ENCODE peak calls at places on chromosomes 1 and 21, in seven cellular contexts. L, Z, W, I, P, Y and A are unnamed samples.

GRCh38 chr1:56719171-56719570 is 74.1 kb downstream of the PRKAA2 start:
- DNase-seq in P (no peak), Z (no peak), Y (no peak), I (no peak), L (no peak), W (no peak), A (no peak)

GRCh38 chr21:34617753-34618339 is 2.9 kb upstream of the RCAN1 start:
- DNase-seq in L (no peak), P (no peak), W (no peak), Y (no peak), I (no peak), Z (no peak), A (no peak)

GRCh38 chr1:43796111-43796581 is 88.8 kb downstream of the ST3GAL3 start:
- DNase-seq in Y (no peak), Z (no peak), P (no peak), I (no peak), L (no peak), W (no peak), A (no peak)

GRCh38 chr1:17606826-17607440 is 67.4 kb downstream of the ARHGEF10L start:
- DNase-seq in L (peak), I (no peak), P (peak), Z (peak), Y (peak), W (peak), A (peak)

GRCh38 chr1:95042286-95042685 is 30.5 kb downstream of the ALG14 start:
- DNase-seq in P (no peak), I (no peak), W (no peak), Z (no peak), L (no peak), Y (no peak), A (peak)

GRCh38 chr1:231057410-231057809 is 17.4 kb upstream of the FAM89A start:
- DNase-seq in W (no peak), L (no peak), I (no peak), Z (no peak), P (no peak), Y (no peak), A (no peak)

GRCh38 chr1:93980320-93980744 is 71.1 kb upstream of the GCLM start:
- DNase-seq in W (no peak), L (no peak), I (no peak), P (no peak), Z (no peak), Y (peak), A (no peak)

GRCh38 chr1:204837440-204838084 is 33.1 kb upstream of the NFASC start:
- DNase-seq in P (no peak), Z (peak), I (no peak), L (peak), W (no peak), Y (peak), A (peak)

GRCh38 chr1:112298558-112298957 is 97.5 kb upstream of the CTTNBP2NL start:
- DNase-seq in Z (peak), W (peak), L (no peak), Y (peak), I (peak), P (peak), A (no peak)

GRCh38 chr1:159891275-159892157 is 8.4 kb downstream of the CFAP45 start:
- DNase-seq in I (peak), P (peak), Y (peak), W (peak), Z (peak), L (peak), A (peak)

GRCh38 chr1:155124503-155125463 is 2.9 kb upstream of the EFNA1 start:
- DNase-seq in Z (peak), I (peak), Y (no peak), W (no peak), L (no peak), P (peak), A (no peak)

GRCh38 chr1:159977364-159978106 is 23.5 kb upstream of the SLAMF9 start:
- DNase-seq in P (no peak), Z (no peak), Y (no peak), L (no peak), W (no peak), I (no peak), A (no peak)

GRCh38 chr21:36491191-36491916 is 11.4 kb upstream of the CLDN14 start:
- DNase-seq in P (no peak), W (no peak), Y (no peak), Z (peak), L (no peak), I (no peak), A (no peak)

GRCh38 chr1:18948913-18949688 is 7.4 kb downstream of the IFFO2 start:
- DNase-seq in W (no peak), L (peak), P (peak), I (no peak), Y (no peak), Z (peak), A (peak)

GRCh38 chr1:18948048-18948912 is 8.2 kb downstream of the IFFO2 start:
- DNase-seq in Z (no peak), I (no peak), P (peak), Y (no peak), W (no peak), L (no peak), A (no peak)

GRCh38 chr1:18950415-18951026 is 6.0 kb downstream of the IFFO2 start:
- DNase-seq in I (no peak), L (peak), P (peak), Z (no peak), Y (no peak), W (peak), A (peak)

GRCh38 chr1:18951416-18951815 is 5.1 kb downstream of the IFFO2 start:
- DNase-seq in L (no peak), Y (no peak), W (no peak), Z (no peak), I (no peak), P (peak), A (no peak)

DNA sequence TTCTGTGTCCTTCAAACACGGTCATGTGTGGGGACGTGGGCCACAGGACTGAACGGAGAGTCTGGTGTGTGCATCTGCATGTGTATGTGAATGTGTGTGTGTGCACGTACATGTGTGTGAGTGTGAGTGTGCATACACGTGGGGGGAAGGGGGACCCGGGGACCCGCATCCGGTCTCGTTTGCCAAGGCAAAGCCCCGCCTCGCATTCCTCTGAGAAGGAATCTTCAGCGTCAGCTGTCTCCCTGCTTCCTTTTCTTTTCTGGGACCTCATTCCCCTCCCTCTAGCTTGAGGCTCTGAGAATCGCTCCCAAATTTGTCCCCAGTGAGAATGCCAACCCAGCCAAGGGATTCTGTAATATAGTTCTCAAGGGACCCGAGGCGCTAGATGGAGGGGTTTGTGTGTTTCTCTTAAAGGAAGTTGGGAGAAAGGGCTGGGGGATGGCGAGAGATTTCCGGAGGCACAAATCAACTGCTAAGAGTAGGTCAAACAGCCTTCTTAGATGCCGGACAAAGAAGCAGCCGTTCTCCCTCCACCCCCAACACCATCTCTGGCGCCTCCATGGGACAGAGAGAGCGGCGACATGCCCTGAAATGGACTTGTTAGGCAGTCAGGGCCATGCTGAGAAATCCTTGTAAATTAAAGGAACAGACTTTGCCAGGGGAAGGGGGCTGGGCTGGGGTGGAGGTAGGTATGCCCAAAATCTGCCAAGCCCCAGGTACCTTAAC is 6.6 kb downstream of the IFFO2 start:
- DNase-seq in P (peak), Z (no peak), I (no peak), L (no peak), W (no peak), Y (no peak), A (no peak)
- TF ChIP-seq CTCF in P (no peak), Z (no peak), I (no peak), L (peak), W (no peak), Y (no peak), A (no peak)

DNA sequence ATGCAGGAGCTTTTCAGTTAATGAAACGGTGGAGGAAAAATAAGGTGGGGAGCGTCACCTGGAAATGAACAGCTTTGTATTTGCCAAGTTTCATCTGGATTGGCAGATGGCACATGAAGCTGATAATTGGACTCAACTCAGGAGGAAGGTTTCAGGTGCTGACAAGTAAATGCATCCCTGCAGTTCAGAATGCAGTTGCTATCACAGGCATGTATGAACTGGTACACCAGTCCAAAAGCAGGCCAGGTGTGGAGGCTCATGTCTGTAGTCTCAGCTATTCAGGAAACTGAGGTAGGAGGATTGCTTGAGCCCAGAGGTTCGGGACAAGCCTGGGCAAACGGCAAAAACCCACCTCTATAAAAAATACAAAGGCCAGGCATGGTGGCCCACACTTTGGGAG is 15.5 kb downstream of the DEGS1 start:
- DNase-seq in I (no peak), Z (no peak), Y (no peak), L (no peak), W (no peak), P (no peak), A (no peak)
- H3K27ac ChIP-seq in I (no peak), Z (no peak), Y (no peak), L (no peak), W (no peak), P (no peak), A (no peak)

GRCh38 chr1:2315711-2316450 is 75.5 kb downstream of the MORN1 start:
- DNase-seq in L (no peak), Y (no peak), P (no peak), Z (no peak), I (no peak), W (no peak), A (no peak)
- TF ChIP-seq CTCF in L (no peak), Y (no peak), P (no peak), Z (no peak), I (no peak), W (no peak), A (no peak)

GRCh38 chr1:27884182-27884954 is 12.0 kb downstream of the THEMIS2 start:
- DNase-seq in I (no peak), Z (no peak), W (no peak), Y (no peak), L (no peak), P (no peak), A (no peak)
- H3K27ac ChIP-seq in I (no peak), Z (peak), W (peak), Y (no peak), L (peak), P (peak), A (no peak)

GRCh38 chr1:46603858-46604549 is at the start of gene MKNK1:
- DNase-seq in L (peak), Z (peak), W (peak), P (peak), I (peak), Y (peak), A (peak)
- TF ChIP-seq CTCF in L (no peak), Z (no peak), W (no peak), P (peak), I (no peak), Y (no peak), A (peak)

GRCh38 chr1:234726359-234726836 is 116.4 kb upstream of the IRF2BP2 start:
- DNase-seq in I (no peak), P (no peak), Z (no peak), L (no peak), W (no peak), Y (no peak), A (no peak)
- H3K27ac ChIP-seq in I (peak), P (peak), Z (peak), L (peak), W (peak), Y (peak), A (peak)